ENCODE peak calls at places on chromosomes 11 and 22, in six cellular contexts. U, R, Q, A, H and I are unnamed samples.

GRCh38 chr22:41949297-41949965 is 2.5 kb upstream of the CENPM start:
- DNase-seq in R (no peak), Q (no peak), H (peak; percentile 75), A (no peak), U (no peak), I (no peak)

GRCh38 chr11:134893810-134894685 is 482.0 kb upstream of the B3GAT1 start:
- DNase-seq in U (no peak), H (no peak), Q (no peak), R (no peak), A (no peak), I (no peak)

GRCh38 chr11:76787911-76788596 is 4.9 kb downstream of the TSKU start:
- DNase-seq in Q (peak; percentile 56), U (no peak), R (peak; percentile 8), A (no peak), H (no peak), I (no peak)

GRCh38 chr22:48717076-48717810 is 1110.4 kb downstream of the BRD1 start:
- DNase-seq in R (no peak), H (no peak), U (no peak), Q (no peak), A (no peak), I (no peak)

GRCh38 chr11:125494987-125495725 is 909 bp downstream of the FEZ1 start:
- DNase-seq in R (peak; percentile 32), H (peak; percentile 40), A (no peak), U (no peak), Q (peak; percentile 40), I (no peak)

GRCh38 chr11:129155745-129156144 is 36.4 kb downstream of the ARHGAP32 start:
- DNase-seq in Q (no peak), U (no peak), R (no peak), A (no peak), H (no peak), I (no peak)

GRCh38 chr22:38761202-38762162 is 5.7 kb upstream of the SUN2 start:
- DNase-seq in A (no peak), H (peak; percentile 46), U (no peak), R (no peak), Q (no peak), I (no peak)

GRCh38 chr11:80146231-80146630 is 705.4 kb upstream of the TENM4 start:
- DNase-seq in A (no peak), U (no peak), Q (no peak), H (no peak), R (no peak), I (no peak)

GRCh38 chr11:5690216-5690615 is 626 bp downstream of the TRIM22 start:
- DNase-seq in R (no peak), U (no peak), H (peak; percentile 25), Q (peak; percentile 53), A (no peak), I (no peak)

GRCh38 chr11:6353367-6353987 is 33.2 kb upstream of the CAVIN3 start:
- DNase-seq in Q (peak; percentile 53), A (no peak), U (peak; percentile 75), H (peak; percentile 74), R (peak; percentile 55), I (peak; percentile 33)

GRCh38 chr22:42270178-42270511 is 308 bp downstream of the TCF20 start:
- DNase-seq in U (no peak), H (peak; percentile 41), R (peak; percentile 61), A (no peak), Q (no peak), I (no peak)